ENCODE peak calls at places on chromosomes 2 and 18, in five cellular contexts. J is endodermal cell, X is GM23248, U is HCT116, H is IMR-90. W is an unnamed sample.

GRCh38 chr2:240456607-240457222 is 21.3 kb downstream of the GPC1 start:
- DNase-seq in J (no peak), X (no peak), U (no peak), H (no peak), W (no peak)

GRCh38 chr2:76197842-76198448 is 487.2 kb upstream of the GCFC2 start:
- DNase-seq in J (peak; percentile 92), X (peak; percentile 59), U (peak; percentile 19), H (peak; percentile 65), W (peak; percentile 71)

GRCh38 chr2:112701092-112701491 is 19.7 kb upstream of the NT5DC4 start:
- DNase-seq in J (no peak), X (no peak), U (no peak), H (peak; percentile 51), W (no peak)

GRCh38 chr2:29039718-29040480 is 34.4 kb downstream of the PCARE start:
- DNase-seq in J (no peak), X (no peak), U (no peak), H (no peak), W (peak; percentile 19)

GRCh38 chr2:158967731-158968395 is 577 bp upstream of the TANC1 start:
- DNase-seq in J (peak; percentile 82), X (peak; percentile 80), U (no peak), H (peak; percentile 66), W (peak; percentile 86)

GRCh38 chr2:43406643-43407042 is 180.2 kb upstream of the ZFP36L2 start:
- DNase-seq in J (no peak), X (no peak), U (no peak), H (no peak), W (no peak)

GRCh38 chr2:240322231-240322955 is 113.1 kb upstream of the GPC1 start:
- DNase-seq in J (peak; percentile 31), X (peak; percentile 23), U (no peak), H (peak; percentile 55), W (no peak)

GRCh38 chr2:218028189-218028495 is 25.3 kb upstream of the TNS1 start:
- DNase-seq in J (no peak), X (no peak), U (no peak), H (no peak), W (no peak)

GRCh38 chr18:45687617-45688016 is 36.4 kb upstream of the SLC14A1 start:
- DNase-seq in J (no peak), X (peak; percentile 9), U (no peak), H (no peak), W (no peak)

GRCh38 chr2:66665124-66665984 is 230.4 kb downstream of the MEIS1 start:
- DNase-seq in J (no peak), X (no peak), U (no peak), H (peak; percentile 65), W (peak; percentile 22)

GRCh38 chr2:30191107-30191506 is 40.2 kb upstream of the LBH start:
- DNase-seq in J (no peak), X (no peak), U (no peak), H (no peak), W (no peak)

GRCh38 chr2:120729410-120730052 is 6.1 kb upstream of the GLI2 start:
- DNase-seq in J (peak; percentile 54), X (peak; percentile 90), U (peak; percentile 37), H (peak; percentile 88), W (peak; percentile 89)

GRCh38 chr2:211085056-211085680 is 528.8 kb downstream of the CPS1 start:
- DNase-seq in J (peak; percentile 56), X (peak; percentile 47), U (peak; percentile 44), H (peak; percentile 1), W (peak; percentile 85)

GRCh38 chr2:129765326-129766158 is 213.9 kb upstream of the RAB6C start:
- DNase-seq in J (peak; percentile 50), X (peak; percentile 44), U (no peak), H (no peak), W (no peak)

GRCh38 chr2:237445611-237446332 is 31.8 kb upstream of the COL6A3 start:
- DNase-seq in J (no peak), X (no peak), U (no peak), H (no peak), W (no peak)

GRCh38 chr2:217585362-217585761 is 417.4 kb downstream of the TNS1 start:
- DNase-seq in J (no peak), X (no peak), U (no peak), H (no peak), W (no peak)

GRCh38 chr2:86562485-86562890 is 755 bp downstream of the CHMP3 start:
- DNase-seq in J (no peak), X (no peak), U (no peak), H (no peak), W (no peak)

GRCh38 chr2:56130463-56131070 is 53.2 kb upstream of the CCDC85A start:
- DNase-seq in J (peak; percentile 78), X (peak; percentile 76), U (peak; percentile 33), H (peak; percentile 31), W (peak; percentile 71)

GRCh38 chr2:231007159-231008045 is 11.5 kb downstream of the SPATA3 start:
- DNase-seq in J (no peak), X (no peak), U (no peak), H (no peak), W (peak; percentile 28)

GRCh38 chr2:102138331-102138730 is 4.2 kb upstream of the IL1R1 start:
- DNase-seq in J (no peak), X (no peak), U (no peak), H (no peak), W (no peak)

GRCh38 chr2:145984541-145984940 is 1464.6 kb upstream of the ZEB2 start:
- DNase-seq in J (no peak), X (peak; percentile 35), U (peak; percentile 31), H (peak; percentile 75), W (peak; percentile 25)

GRCh38 chr18:79756826-79757225 is 40.9 kb upstream of the KCNG2 start:
- DNase-seq in J (no peak), X (no peak), U (no peak), H (no peak), W (no peak)

GRCh38 chr2:98252394-98252793 is 93.9 kb upstream of the CNGA3 start:
- DNase-seq in J (no peak), X (no peak), U (no peak), H (no peak), W (no peak)

GRCh38 chr2:210315015-210315807 is at the start of gene MYL1:
- DNase-seq in J (no peak), X (no peak), U (no peak), H (no peak), W (no peak)

GRCh38 chr18:10927290-10927979 is 221.9 kb downstream of the PIEZO2 start:
- DNase-seq in J (no peak), X (peak; percentile 84), U (no peak), H (peak; percentile 89), W (peak; percentile 82)

GRCh38 chr2:190063624-190064023 is 1.1 kb upstream of the MSTN start:
- DNase-seq in J (no peak), X (no peak), U (no peak), H (no peak), W (no peak)

GRCh38 chr2:192566863-192567262 is 372.1 kb upstream of the TMEFF2 start:
- DNase-seq in J (no peak), X (no peak), U (no peak), H (no peak), W (no peak)

GRCh38 chr2:149033716-149034115 is 4.8 kb upstream of the LYPD6B start:
- DNase-seq in J (peak; percentile 67), X (no peak), U (no peak), H (no peak), W (no peak)

GRCh38 chr2:27264753-27265535 is 2.1 kb upstream of the SLC30A3 start:
- DNase-seq in J (peak; percentile 95), X (peak; percentile 63), U (peak; percentile 54), H (peak; percentile 35), W (peak; percentile 65)

GRCh38 chr2:27263287-27264252 is 723 bp upstream of the SLC30A3 start:
- DNase-seq in J (peak; percentile 65), X (no peak), U (no peak), H (no peak), W (no peak)

GRCh38 chr2:27262379-27263286 is at the start of gene SLC30A3:
- DNase-seq in J (peak; percentile 79), X (peak; percentile 69), U (peak; percentile 44), H (no peak), W (peak; percentile 75)

GRCh38 chr2:27264253-27264752 is 1.5 kb upstream of the SLC30A3 start:
- DNase-seq in J (peak; percentile 87), X (no peak), U (no peak), H (no peak), W (peak; percentile 33)

DNA sequence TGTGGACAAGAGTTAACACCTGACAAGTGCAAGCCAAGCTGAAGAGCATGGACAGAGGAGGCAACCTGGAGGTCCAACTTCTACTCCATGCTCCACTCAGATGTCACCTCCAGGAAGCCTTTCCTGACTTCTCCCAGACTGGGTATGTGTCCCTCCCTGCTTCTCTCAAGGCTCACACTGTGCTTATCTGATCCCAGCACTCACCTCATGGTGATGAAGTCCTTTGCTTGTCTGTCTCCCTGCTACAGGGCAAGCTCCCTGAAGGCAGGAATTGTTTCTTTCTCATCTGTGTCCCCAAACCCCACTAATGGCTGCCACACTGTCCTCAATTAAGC is 2.7 kb upstream of the SLC30A3 start:
- DNase-seq in J (no peak), X (no peak), U (no peak), H (no peak), W (no peak)
- H3K9ac ChIP-seq in J (no peak overlapping the region), X (no peak overlapping the region), U (peak overlapping the region; percentile 63), H (no peak overlapping the region), W (no peak overlapping the region)

GRCh38 chr2:48343571-48344440 is 186.1 kb upstream of the STON1 start:
- DNase-seq in J (no peak), X (peak; percentile 85), U (no peak), H (peak; percentile 93), W (peak; percentile 87)

GRCh38 chr2:48343154-48343553 is 186.8 kb upstream of the STON1 start:
- DNase-seq in J (no peak), X (no peak), U (no peak), H (no peak), W (no peak)

GRCh38 chr2:48346124-48346536 is 183.8 kb upstream of the STON1 start:
- DNase-seq in J (no peak), X (peak; percentile 87), U (no peak), H (peak; percentile 91), W (peak; percentile 85)

GRCh38 chr2:48345176-48345575 is 184.8 kb upstream of the STON1 start:
- DNase-seq in J (no peak), X (no peak), U (no peak), H (no peak), W (peak; percentile 40)

GRCh38 chr2:48344441-48344756 is 185.6 kb upstream of the STON1 start:
- DNase-seq in J (no peak), X (no peak), U (no peak), H (no peak), W (no peak)
- H3K9ac ChIP-seq in J (no peak overlapping the region), X (peak overlapping the region; percentile 62), U (no peak overlapping the region), H (no peak overlapping the region), W (peak overlapping the region; percentile 71)

GRCh38 chr18:59091204-59091603 is 48.5 kb upstream of the SEC11C start:
- DNase-seq in J (no peak), X (no peak), U (no peak), H (no peak), W (no peak)
- H3K9ac ChIP-seq in J (no peak overlapping the region), X (no peak overlapping the region), U (no peak overlapping the region), H (no peak overlapping the region), W (no peak overlapping the region)

DNA sequence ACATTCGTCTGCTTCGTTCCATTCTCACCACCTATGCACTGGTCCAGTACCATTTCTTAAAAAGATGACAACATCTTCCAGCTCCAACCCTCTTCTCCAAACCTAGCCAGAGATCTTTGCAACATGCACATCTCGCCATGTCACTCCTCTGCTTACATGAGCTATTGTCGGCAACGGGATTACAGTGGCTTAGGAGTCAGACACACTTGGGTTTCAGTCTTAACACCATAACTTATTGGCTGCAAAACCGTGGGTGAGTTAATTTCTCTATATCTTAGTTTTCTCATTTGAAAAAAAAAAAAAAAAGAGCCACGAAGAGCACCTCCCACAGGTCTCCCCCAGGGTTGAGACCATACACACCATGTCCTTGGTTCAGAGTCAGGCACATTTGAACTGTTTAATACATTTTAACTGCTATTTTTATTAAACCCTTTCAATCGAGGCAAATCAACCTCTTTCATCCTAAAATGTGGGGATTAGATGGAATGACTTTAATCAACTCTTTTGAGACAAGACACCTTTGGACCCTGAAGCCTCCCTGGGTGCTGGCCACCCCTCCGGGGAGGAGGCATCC is 889 bp downstream of the ANKRD29 start:
- DNase-seq in J (no peak), X (no peak), U (no peak), H (no peak), W (no peak)
- H3K9ac ChIP-seq in J (no peak overlapping the region), X (peak overlapping the region; percentile 67), U (peak overlapping the region; percentile 57), H (no peak overlapping the region), W (peak overlapping the region; percentile 71)

W was measured in adipocyte.